ENCODE peak calls at places on chromosomes 7 and 10, in five cellular contexts. J, Y, N, X and D are unnamed samples.

GRCh38 chr7:99308461-99309074 is 17.1 kb upstream of the ARPC1A start:
- DNase-seq in J (no peak), Y (no peak), N (no peak), X (no peak), D (no peak)

GRCh38 chr10:29329420-29329819 is 40.5 kb downstream of the LYZL1 start:
- DNase-seq in J (no peak), Y (no peak), N (no peak), X (peak), D (no peak)

GRCh38 chr10:102677736-102678354 is 33.6 kb downstream of the TRIM8 start:
- DNase-seq in J (peak), Y (no peak), N (no peak), X (no peak), D (no peak)

GRCh38 chr7:105808703-105809590 is 67.5 kb downstream of the ATXN7L1 start:
- DNase-seq in J (no peak), Y (no peak), N (peak), X (peak), D (no peak)

GRCh38 chr10:86635402-86635801 is 18.9 kb upstream of the OPN4 start:
- DNase-seq in J (no peak), Y (no peak), N (no peak), X (peak), D (no peak)

GRCh38 chr10:35607475-35608316 is 2.6 kb downstream of the GJD4 start:
- DNase-seq in J (no peak), Y (no peak), N (no peak), X (peak), D (no peak)

GRCh38 chr7:75617634-75618234 is 121.0 kb downstream of the HIP1 start:
- DNase-seq in J (no peak), Y (no peak), N (peak), X (no peak), D (no peak)

GRCh38 chr7:90966346-90966745 is 297.9 kb upstream of the FZD1 start:
- DNase-seq in J (no peak), Y (no peak), N (no peak), X (no peak), D (no peak)

GRCh38 chr7:113083132-113083833 is 3.3 kb downstream of the GPR85 start:
- DNase-seq in J (no peak), Y (no peak), N (no peak), X (no peak), D (no peak)

GRCh38 chr10:5628798-5629788 is 37.3 kb downstream of the ASB13 start:
- DNase-seq in J (no peak), Y (no peak), N (no peak), X (peak), D (no peak)

GRCh38 chr10:44774676-44775401 is 136.3 kb upstream of the TMEM72 start:
- DNase-seq in J (no peak), Y (no peak), N (no peak), X (peak), D (no peak)

GRCh38 chr7:114392686-114393085 is 21.9 kb upstream of the FOXP2 start:
- DNase-seq in J (no peak), Y (no peak), N (no peak), X (peak), D (no peak)